ENCODE peak calls at places on chromosomes 3 and 15, in five cellular contexts. One of them, this sample, is unnamed.

GRCh38 chr3:177615015-177615414 is 417.7 kb upstream of the TBL1XR1 start:
- DNase-seq in activated CD4-positive, alpha-beta T cell treated with anti-CD3 and anti-CD28 coated beads, Interleukin-2, amount 50 U/mL, for 48 hours: no peak
- DNase-seq in ureter: peak; percentile 83
- DNase-seq in anterior cingulate cortex: no peak
- DNase-seq in T-helper 9 cell: no peak
- DNase-seq in this sample: no peak

GRCh38 chr3:160134964-160135363 is 90.3 kb upstream of the C3orf80 start:
- DNase-seq in activated CD4-positive, alpha-beta T cell treated with anti-CD3 and anti-CD28 coated beads, Interleukin-2, amount 50 U/mL, for 48 hours: no peak
- DNase-seq in ureter: no peak
- DNase-seq in anterior cingulate cortex: no peak
- DNase-seq in T-helper 9 cell: no peak
- DNase-seq in this sample: no peak

GRCh38 chr3:151869186-151869585 is 4.3 kb upstream of the SUCNR1 start:
- DNase-seq in activated CD4-positive, alpha-beta T cell treated with anti-CD3 and anti-CD28 coated beads, Interleukin-2, amount 50 U/mL, for 48 hours: no peak
- DNase-seq in ureter: no peak
- DNase-seq in anterior cingulate cortex: no peak
- DNase-seq in T-helper 9 cell: no peak
- DNase-seq in this sample: no peak

GRCh38 chr3:106457278-106458210 is 588.7 kb upstream of the CBLB start:
- DNase-seq in activated CD4-positive, alpha-beta T cell treated with anti-CD3 and anti-CD28 coated beads, Interleukin-2, amount 50 U/mL, for 48 hours: peak; percentile 19
- DNase-seq in ureter: no peak
- DNase-seq in anterior cingulate cortex: peak; percentile 26
- DNase-seq in T-helper 9 cell: no peak
- DNase-seq in this sample: no peak

GRCh38 chr3:99885851-99886250 is 68.2 kb downstream of the CMSS1 start:
- DNase-seq in activated CD4-positive, alpha-beta T cell treated with anti-CD3 and anti-CD28 coated beads, Interleukin-2, amount 50 U/mL, for 48 hours: no peak
- DNase-seq in ureter: no peak
- DNase-seq in anterior cingulate cortex: no peak
- DNase-seq in T-helper 9 cell: no peak
- DNase-seq in this sample: no peak

GRCh38 chr3:151290673-151291072 is 12.3 kb upstream of the P2RY14 start:
- DNase-seq in activated CD4-positive, alpha-beta T cell treated with anti-CD3 and anti-CD28 coated beads, Interleukin-2, amount 50 U/mL, for 48 hours: no peak
- DNase-seq in ureter: no peak
- DNase-seq in anterior cingulate cortex: no peak
- DNase-seq in T-helper 9 cell: no peak
- DNase-seq in this sample: no peak

GRCh38 chr3:38950000-38950399 is 101.7 kb downstream of the SCN11A start:
- DNase-seq in activated CD4-positive, alpha-beta T cell treated with anti-CD3 and anti-CD28 coated beads, Interleukin-2, amount 50 U/mL, for 48 hours: no peak
- DNase-seq in ureter: no peak
- DNase-seq in anterior cingulate cortex: no peak
- DNase-seq in T-helper 9 cell: no peak
- DNase-seq in this sample: no peak

GRCh38 chr3:141103503-141103902 is 52.4 kb downstream of the SPSB4 start:
- DNase-seq in activated CD4-positive, alpha-beta T cell treated with anti-CD3 and anti-CD28 coated beads, Interleukin-2, amount 50 U/mL, for 48 hours: no peak
- DNase-seq in ureter: no peak
- DNase-seq in anterior cingulate cortex: no peak
- DNase-seq in T-helper 9 cell: no peak
- DNase-seq in this sample: no peak

GRCh38 chr15:25785643-25786029 is 77.5 kb downstream of the ATP10A start:
- DNase-seq in activated CD4-positive, alpha-beta T cell treated with anti-CD3 and anti-CD28 coated beads, Interleukin-2, amount 50 U/mL, for 48 hours: no peak
- DNase-seq in ureter: no peak
- DNase-seq in anterior cingulate cortex: no peak
- DNase-seq in T-helper 9 cell: no peak
- DNase-seq in this sample: no peak

GRCh38 chr3:58659051-58659675 is 7.4 kb downstream of the FAM3D start:
- DNase-seq in activated CD4-positive, alpha-beta T cell treated with anti-CD3 and anti-CD28 coated beads, Interleukin-2, amount 50 U/mL, for 48 hours: no peak
- DNase-seq in ureter: no peak
- DNase-seq in anterior cingulate cortex: no peak
- DNase-seq in T-helper 9 cell: no peak
- DNase-seq in this sample: no peak

GRCh38 chr15:81235781-81236507 is 39.3 kb downstream of the IL16 start:
- DNase-seq in activated CD4-positive, alpha-beta T cell treated with anti-CD3 and anti-CD28 coated beads, Interleukin-2, amount 50 U/mL, for 48 hours: peak; percentile 4
- DNase-seq in ureter: no peak
- DNase-seq in anterior cingulate cortex: no peak
- DNase-seq in T-helper 9 cell: no peak
- DNase-seq in this sample: no peak

GRCh38 chr3:161291191-161291901 is 70.2 kb downstream of the NMD3 start:
- DNase-seq in activated CD4-positive, alpha-beta T cell treated with anti-CD3 and anti-CD28 coated beads, Interleukin-2, amount 50 U/mL, for 48 hours: no peak
- DNase-seq in ureter: no peak
- DNase-seq in anterior cingulate cortex: no peak
- DNase-seq in T-helper 9 cell: no peak
- DNase-seq in this sample: no peak

GRCh38 chr3:20173844-20174410 is 12.1 kb downstream of the SGO1 start:
- DNase-seq in activated CD4-positive, alpha-beta T cell treated with anti-CD3 and anti-CD28 coated beads, Interleukin-2, amount 50 U/mL, for 48 hours: no peak
- DNase-seq in ureter: no peak
- DNase-seq in anterior cingulate cortex: no peak
- DNase-seq in T-helper 9 cell: no peak
- DNase-seq in this sample: no peak

This sample was measured in progenitor cell of endocrine pancreas.